ENCODE peak calls at places on chromosomes 13 and 19, in four cellular contexts. One of them, this sample, is unnamed.

GRCh38 chr19:41753159-41753558 is 2.2 kb upstream of the CEACAM6 start:
- DNase-seq in GM23338: peak; percentile 85
- DNase-seq in epithelial cell of esophagus: peak; percentile 60
- DNase-seq in iris pigment epithelial cell: peak; percentile 20
- DNase-seq in this sample: no peak

GRCh38 chr19:48813123-48813911 is 2.5 kb upstream of the BCAT2 start:
- DNase-seq in GM23338: peak; percentile 69
- DNase-seq in epithelial cell of esophagus: no peak
- DNase-seq in iris pigment epithelial cell: no peak
- DNase-seq in this sample: no peak

GRCh38 chr19:19120308-19121156 is 17.7 kb downstream of the TMEM161A start:
- DNase-seq in GM23338: peak; percentile 99
- DNase-seq in epithelial cell of esophagus: peak; percentile 65
- DNase-seq in iris pigment epithelial cell: peak; percentile 89
- DNase-seq in this sample: no peak

GRCh38 chr13:99000137-99000536 is 22.3 kb upstream of the DOCK9 start:
- DNase-seq in epithelial cell of esophagus: no peak
- DNase-seq in iris pigment epithelial cell: no peak
- DNase-seq in GM23338: no peak
- DNase-seq in this sample: no peak

GRCh38 chr13:63163903-63164302 is 1748.3 kb upstream of the PCDH20 start:
- DNase-seq in GM23338: no peak
- DNase-seq in epithelial cell of esophagus: no peak
- DNase-seq in iris pigment epithelial cell: no peak
- DNase-seq in this sample: no peak

GRCh38 chr19:5891938-5892771 is 11.4 kb downstream of the NDUFA11 start:
- DNase-seq in GM23338: peak; percentile 66
- DNase-seq in iris pigment epithelial cell: peak; percentile 34
- DNase-seq in epithelial cell of esophagus: no peak
- DNase-seq in this sample: no peak

GRCh38 chr19:38670921-38671398 is 23.5 kb downstream of the ACTN4 start:
- DNase-seq in iris pigment epithelial cell: no peak
- DNase-seq in epithelial cell of esophagus: no peak
- DNase-seq in GM23338: no peak
- DNase-seq in this sample: no peak

GRCh38 chr19:57406516-57407123 is 4.3 kb upstream of the ZNF17 start:
- DNase-seq in epithelial cell of esophagus: peak; percentile 82
- DNase-seq in iris pigment epithelial cell: peak; percentile 53
- DNase-seq in GM23338: peak; percentile 93
- DNase-seq in this sample: no peak

GRCh38 chr13:31761951-31762350 is 22.6 kb downstream of the RXFP2 start:
- DNase-seq in GM23338: no peak
- DNase-seq in iris pigment epithelial cell: no peak
- DNase-seq in epithelial cell of esophagus: no peak
- DNase-seq in this sample: no peak